ENCODE peak calls at places on chromosomes 7 and 10, in seven cellular contexts. L, V, A, E, O, H and I are unnamed samples.

GRCh38 chr7:151827620-151828019 is 49.3 kb downstream of the PRKAG2 start:
- ATAC-seq in V (no peak), L (no peak), H (no peak), E (no peak), O (no peak), A (no peak), I (no peak)

GRCh38 chr7:135888740-135889139 is 88.4 kb downstream of the MTPN start:
- ATAC-seq in O (no peak), A (no peak), L (no peak), V (no peak), H (no peak), E (no peak), I (no peak)

GRCh38 chr10:12405342-12406320 is 56.3 kb downstream of the CAMK1D start:
- ATAC-seq in H (no peak), V (no peak), L (peak; percentile 74), E (no peak), O (no peak), A (no peak), I (no peak)

GRCh38 chr10:112913255-112913654 is 36.8 kb upstream of the TCF7L2 start:
- ATAC-seq in E (no peak), H (no peak), V (no peak), A (no peak), O (no peak), L (no peak), I (no peak)

GRCh38 chr7:75663302-75663907 is 75.3 kb downstream of the HIP1 start:
- ATAC-seq in L (no peak), H (no peak), A (no peak), V (peak; percentile 52), O (no peak), E (no peak), I (no peak)

GRCh38 chr10:51867956-51868355 is 168.6 kb upstream of the CSTF2T start:
- ATAC-seq in O (peak; percentile 99), E (no peak), H (no peak), A (no peak), L (no peak), V (no peak), I (no peak)

GRCh38 chr7:29486191-29486700 is 77.4 kb upstream of the PRR15 start:
- ATAC-seq in A (no peak), L (no peak), O (no peak), E (no peak), V (no peak), H (no peak), I (no peak)

GRCh38 chr7:69652947-69653701 is 54.8 kb downstream of the AUTS2 start:
- ATAC-seq in A (no peak), O (no peak), L (peak; percentile 63), H (no peak), E (no peak), V (no peak), I (no peak)

GRCh38 chr10:133162178-133162909 is 2.3 kb downstream of the KNDC1 start:
- ATAC-seq in E (peak; percentile 26), A (no peak), L (no peak), H (no peak), V (no peak), O (no peak), I (no peak)

GRCh38 chr7:106287786-106288185 is 3.0 kb upstream of the NAMPT start:
- ATAC-seq in H (no peak), E (no peak), A (no peak), O (no peak), L (no peak), V (no peak), I (no peak)

GRCh38 chr10:36462194-36462593 is 663.2 kb upstream of the ANKRD30A start:
- ATAC-seq in V (no peak), E (no peak), H (no peak), L (no peak), O (peak; percentile 44), A (no peak), I (no peak)

GRCh38 chr10:43361532-43362190 is 9.8 kb upstream of the FXYD4 start:
- ATAC-seq in H (no peak), E (no peak), L (no peak), A (peak; percentile 0), O (no peak), V (no peak), I (no peak)

GRCh38 chr7:100822236-100823139 is 4.8 kb downstream of the EPHB4 start:
- ATAC-seq in H (no peak), O (no peak), V (no peak), L (no peak), E (no peak), A (no peak), I (no peak)

GRCh38 chr10:15112657-15113056 is 15.5 kb downstream of the RPP38 start:
- ATAC-seq in O (no peak), H (no peak), V (no peak), L (no peak), E (no peak), A (peak; percentile 82), I (no peak)

GRCh38 chr7:37368540-37368939 is 80.1 kb downstream of the ELMO1 start:
- ATAC-seq in O (no peak), A (no peak), L (no peak), H (no peak), V (no peak), E (no peak), I (no peak)

GRCh38 chr10:5343561-5343960 is 21.2 kb upstream of the UCN3 start:
- ATAC-seq in E (peak; percentile 92), L (no peak), H (no peak), V (no peak), O (no peak), A (peak; percentile 69), I (no peak)

GRCh38 chr7:75599244-75599771 is 107.2 kb downstream of the SPDYE5 start:
- ATAC-seq in H (peak; percentile 46), V (no peak), L (no peak), E (no peak), O (no peak), A (no peak), I (peak; percentile 57)

GRCh38 chr7:18064242-18064838 is 36.7 kb upstream of the PRPS1L1 start:
- ATAC-seq in V (no peak), E (peak; percentile 66), A (peak; percentile 88), O (no peak), L (no peak), H (no peak), I (no peak)
- TF ChIP-seq CTCF in V (peak; percentile 58), E (peak; percentile 52), A (peak; percentile 65), O (peak; percentile 34), L (no peak), H (peak; percentile 60), I (peak; percentile 66)

GRCh38 chr7:44347546-44348114 is 22.2 kb upstream of the CAMK2B start:
- ATAC-seq in H (no peak), A (no peak), O (no peak), E (no peak), L (no peak), V (no peak), I (no peak)

GRCh38 chr7:44348851-44349781 is 23.7 kb upstream of the CAMK2B start:
- ATAC-seq in O (no peak), E (peak; percentile 91), A (no peak), L (no peak), V (no peak), H (no peak), I (no peak)

GRCh38 chr7:44346063-44346462 is 20.7 kb upstream of the CAMK2B start:
- ATAC-seq in L (no peak), H (no peak), O (no peak), V (no peak), E (no peak), A (no peak), I (no peak)

GRCh38 chr7:44353668-44354067 is 28.3 kb upstream of the CAMK2B start:
- ATAC-seq in A (no peak), O (no peak), L (no peak), V (no peak), H (no peak), E (no peak), I (no peak)

GRCh38 chr7:44348300-44348699 is 22.9 kb upstream of the CAMK2B start:
- ATAC-seq in L (no peak), E (peak; percentile 94), A (peak; percentile 93), O (peak; percentile 76), V (no peak), H (no peak), I (no peak)
- TF ChIP-seq CTCF in L (no peak), E (peak; percentile 62), A (peak; percentile 50), O (peak; percentile 38), V (no peak), H (no peak), I (peak; percentile 6)

GRCh38 chr10:22643116-22643515 is 71.3 kb downstream of the PIP4K2A start:
- ATAC-seq in L (no peak), O (no peak), H (no peak), V (no peak), E (no peak), A (no peak), I (no peak)
- TF ChIP-seq CTCF in L (no peak), O (no peak), H (no peak), V (no peak), E (no peak), A (no peak), I (no peak)

DNA sequence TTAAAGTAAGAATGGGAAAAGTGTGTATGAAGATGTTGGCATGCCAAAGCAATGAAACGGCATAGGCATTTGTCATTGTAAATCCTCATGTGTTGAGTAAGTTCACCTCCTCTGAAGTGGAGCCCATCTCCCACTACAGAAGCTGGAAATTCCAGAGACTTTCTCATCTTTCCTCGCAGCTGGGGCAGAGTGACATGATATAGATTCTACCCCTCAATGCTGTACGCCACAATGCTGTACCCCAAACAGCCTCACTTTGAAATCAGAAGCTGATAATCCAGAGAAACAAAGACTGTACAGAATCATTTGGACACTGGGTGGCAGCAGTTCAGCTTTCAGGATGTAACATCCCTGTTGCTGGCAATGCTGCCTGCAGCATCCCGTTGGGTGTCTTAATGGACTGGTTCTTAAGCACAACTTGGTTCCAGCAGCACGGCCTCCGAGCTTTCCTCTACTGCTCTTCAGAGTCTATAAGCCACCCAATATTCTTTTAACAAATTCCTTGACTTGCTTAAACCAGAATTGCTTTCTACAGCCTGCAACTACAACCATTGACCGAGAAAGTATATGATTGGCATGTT is 18.8 kb downstream of the ZC3HAV1L start:
- ATAC-seq in L (peak; percentile 69), E (peak; percentile 96), A (peak; percentile 96), H (peak; percentile 81), O (peak; percentile 94), V (peak; percentile 78), I (peak; percentile 71)
- TF ChIP-seq CTCF in L (peak; percentile 53), E (peak; percentile 87), A (peak; percentile 71), H (peak; percentile 74), O (peak; percentile 83), V (peak; percentile 66), I (peak; percentile 42)

DNA sequence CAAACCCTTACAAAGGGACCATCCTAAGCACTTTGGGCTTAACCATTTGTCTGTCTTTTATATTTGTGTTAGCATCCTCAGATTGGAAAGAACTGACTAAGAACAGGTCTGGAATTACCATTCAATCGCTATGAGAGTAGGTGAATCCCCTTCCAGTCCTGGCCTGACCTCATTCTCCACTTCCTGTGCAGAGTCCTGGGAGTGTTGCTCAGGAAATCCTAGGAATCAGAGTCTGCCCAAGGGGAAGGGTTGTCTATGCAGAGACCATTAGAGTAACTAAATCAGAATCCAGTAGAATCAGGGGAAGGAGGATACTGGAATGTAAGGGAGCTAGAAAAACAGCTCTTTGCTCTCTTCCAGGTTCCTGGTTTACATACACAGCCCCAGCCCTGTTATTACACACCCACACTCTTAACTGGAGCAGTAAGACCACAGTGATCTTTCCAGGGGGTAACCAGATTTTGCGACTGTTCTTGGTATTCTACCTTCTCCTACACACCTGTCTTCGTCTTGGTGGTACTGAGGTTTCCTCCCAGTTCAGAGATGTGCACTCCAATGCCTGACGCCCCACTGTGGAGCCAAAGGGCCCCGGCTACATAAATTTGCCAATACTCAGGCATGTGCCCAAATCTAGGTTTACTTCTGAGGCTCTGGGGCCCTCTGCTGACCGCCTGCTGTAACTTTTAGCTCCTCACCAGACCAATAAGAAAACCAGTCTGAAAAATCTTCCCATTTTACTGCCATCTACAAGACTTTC is 103.7 kb downstream of the RNF216 start:
- ATAC-seq in H (peak; percentile 78), A (peak; percentile 88), V (peak; percentile 22), L (peak; percentile 55), E (peak; percentile 73), O (peak; percentile 90), I (peak; percentile 77)
- TF ChIP-seq CTCF in H (peak; percentile 84), A (peak; percentile 74), V (peak; percentile 77), L (peak; percentile 32), E (peak; percentile 62), O (peak; percentile 91), I (peak; percentile 81)